ENCODE peak calls at places on chromosomes 1 and 21, in nine cellular contexts. One of them, this sample, is unnamed.

GRCh38 chr1:16921391-16922185 is at the start of gene CROCC:
- DNase-seq in Right ventricle myocardium superior: peak
- DNase-seq in naive B cell: no peak
- DNase-seq in epithelial cell of proximal tubule: no peak
- DNase-seq in NCI-H748 treated with DMSO at 0.1 percent for 48 hours: no peak
- DNase-seq in smooth muscle cell of the brain vasculature: no peak
- DNase-seq in EL: peak
- DNase-seq in T follicular helper cell: no peak
- DNase-seq in NCI-H69: peak
- DNase-seq in this sample: peak

GRCh38 chr1:66262233-66262632 is 271.7 kb upstream of the SGIP1 start:
- DNase-seq in Right ventricle myocardium superior: no peak
- DNase-seq in naive B cell: no peak
- DNase-seq in epithelial cell of proximal tubule: no peak
- DNase-seq in NCI-H748 treated with DMSO at 0.1 percent for 48 hours: no peak
- DNase-seq in smooth muscle cell of the brain vasculature: no peak
- DNase-seq in EL: peak
- DNase-seq in T follicular helper cell: no peak
- DNase-seq in NCI-H69: no peak
- DNase-seq in this sample: no peak

GRCh38 chr1:98460136-98460535 is 201.4 kb upstream of the SNX7 start:
- DNase-seq in Right ventricle myocardium superior: no peak
- DNase-seq in naive B cell: no peak
- DNase-seq in epithelial cell of proximal tubule: no peak
- DNase-seq in NCI-H748 treated with DMSO at 0.1 percent for 48 hours: no peak
- DNase-seq in smooth muscle cell of the brain vasculature: no peak
- DNase-seq in EL: no peak
- DNase-seq in T follicular helper cell: no peak
- DNase-seq in NCI-H69: no peak
- DNase-seq in this sample: no peak

GRCh38 chr1:208217774-208218173 is 26.4 kb downstream of the PLXNA2 start:
- DNase-seq in Right ventricle myocardium superior: no peak
- DNase-seq in naive B cell: no peak
- DNase-seq in epithelial cell of proximal tubule: no peak
- DNase-seq in NCI-H748 treated with DMSO at 0.1 percent for 48 hours: no peak
- DNase-seq in smooth muscle cell of the brain vasculature: no peak
- DNase-seq in EL: no peak
- DNase-seq in T follicular helper cell: no peak
- DNase-seq in NCI-H69: no peak
- DNase-seq in this sample: no peak

GRCh38 chr1:165501975-165502358 is 41.8 kb upstream of the LRRC52 start:
- DNase-seq in Right ventricle myocardium superior: no peak
- DNase-seq in naive B cell: no peak
- DNase-seq in epithelial cell of proximal tubule: no peak
- DNase-seq in NCI-H748 treated with DMSO at 0.1 percent for 48 hours: no peak
- DNase-seq in smooth muscle cell of the brain vasculature: no peak
- DNase-seq in EL: peak
- DNase-seq in T follicular helper cell: no peak
- DNase-seq in NCI-H69: no peak
- DNase-seq in this sample: no peak

GRCh38 chr1:171912509-171913185 is 71.3 kb downstream of the DNM3 start:
- DNase-seq in Right ventricle myocardium superior: no peak
- DNase-seq in naive B cell: no peak
- DNase-seq in epithelial cell of proximal tubule: peak
- DNase-seq in NCI-H748 treated with DMSO at 0.1 percent for 48 hours: no peak
- DNase-seq in smooth muscle cell of the brain vasculature: no peak
- DNase-seq in EL: no peak
- DNase-seq in T follicular helper cell: no peak
- DNase-seq in NCI-H69: no peak
- DNase-seq in this sample: no peak

GRCh38 chr1:19088717-19089442 is 121.2 kb downstream of the UBR4 start:
- DNase-seq in Right ventricle myocardium superior: no peak
- DNase-seq in naive B cell: no peak
- DNase-seq in epithelial cell of proximal tubule: no peak
- DNase-seq in NCI-H748 treated with DMSO at 0.1 percent for 48 hours: no peak
- DNase-seq in smooth muscle cell of the brain vasculature: no peak
- DNase-seq in EL: no peak
- DNase-seq in T follicular helper cell: no peak
- DNase-seq in NCI-H69: no peak
- DNase-seq in this sample: no peak

GRCh38 chr1:221562542-221563475 is 179.1 kb downstream of the DUSP10 start:
- DNase-seq in Right ventricle myocardium superior: no peak
- DNase-seq in naive B cell: no peak
- DNase-seq in epithelial cell of proximal tubule: no peak
- DNase-seq in NCI-H748 treated with DMSO at 0.1 percent for 48 hours: no peak
- DNase-seq in smooth muscle cell of the brain vasculature: no peak
- DNase-seq in EL: no peak
- DNase-seq in T follicular helper cell: no peak
- DNase-seq in NCI-H69: peak
- DNase-seq in this sample: no peak

GRCh38 chr21:35220301-35220700 is 171.2 kb upstream of the RUNX1 start:
- DNase-seq in Right ventricle myocardium superior: no peak
- DNase-seq in naive B cell: no peak
- DNase-seq in epithelial cell of proximal tubule: no peak
- DNase-seq in NCI-H748 treated with DMSO at 0.1 percent for 48 hours: no peak
- DNase-seq in smooth muscle cell of the brain vasculature: no peak
- DNase-seq in EL: peak
- DNase-seq in T follicular helper cell: no peak
- DNase-seq in NCI-H69: no peak
- DNase-seq in this sample: no peak

GRCh38 chr21:14687277-14687642 is 141.1 kb upstream of the SAMSN1 start:
- DNase-seq in Right ventricle myocardium superior: no peak
- DNase-seq in naive B cell: no peak
- DNase-seq in epithelial cell of proximal tubule: no peak
- DNase-seq in NCI-H748 treated with DMSO at 0.1 percent for 48 hours: no peak
- DNase-seq in smooth muscle cell of the brain vasculature: no peak
- DNase-seq in EL: no peak
- DNase-seq in T follicular helper cell: no peak
- DNase-seq in NCI-H69: no peak
- DNase-seq in this sample: no peak

This sample was measured in NCI-H146.